ENCODE peak calls at places on chromosome 21, in eight cellular contexts. I, W, A, C, Z, M, L and Y are unnamed samples.

GRCh38 chr21:46081022-46081861 is 16.7 kb upstream of the COL6A2 start:
- DNase-seq in I (peak; percentile 55), W (no peak), A (no peak), C (no peak), Z (no peak), M (no peak), L (no peak), Y (no peak)

GRCh38 chr21:26112127-26112742 is 58.3 kb downstream of the APP start:
- DNase-seq in I (no peak), W (no peak), A (no peak), C (no peak), Z (no peak), M (no peak), L (no peak), Y (no peak)

GRCh38 chr21:39483917-39484316 is 32.1 kb downstream of the SH3BGR start:
- DNase-seq in I (no peak), W (no peak), A (no peak), C (no peak), Z (no peak), M (no peak), L (no peak), Y (no peak)

GRCh38 chr21:45531393-45532215 is 10.6 kb downstream of the SLC19A1 start:
- DNase-seq in I (peak; percentile 77), W (peak; percentile 12), A (no peak), C (no peak), Z (peak; percentile 18), M (no peak), L (no peak), Y (no peak)

GRCh38 chr21:38289697-38290096 is 32.9 kb downstream of the KCNJ15 start:
- DNase-seq in I (no peak), W (no peak), A (peak; percentile 95), C (no peak), Z (no peak), M (no peak), L (peak; percentile 99), Y (no peak)

GRCh38 chr21:45613396-45613795 is 30.1 kb upstream of the PCBP3 start:
- DNase-seq in I (no peak), W (peak; percentile 1), A (no peak), C (no peak), Z (no peak), M (no peak), L (no peak), Y (no peak)

GRCh38 chr21:26820473-26820872 is 24.7 kb downstream of the ADAMTS1 start:
- DNase-seq in I (no peak), W (no peak), A (no peak), C (no peak), Z (no peak), M (no peak), L (no peak), Y (no peak)

GRCh38 chr21:25370311-25370744 is 237.0 kb downstream of the MRPL39 start:
- DNase-seq in I (no peak), W (peak; percentile 32), A (peak; percentile 81), C (no peak), Z (no peak), M (no peak), L (peak; percentile 89), Y (no peak)

GRCh38 chr21:15682182-15682895 is 47.4 kb upstream of the USP25 start:
- DNase-seq in I (no peak), W (no peak), A (peak; percentile 39), C (no peak), Z (no peak), M (no peak), L (peak; percentile 73), Y (no peak)

GRCh38 chr21:35072960-35073359 is 23.9 kb upstream of the RUNX1 start:
- DNase-seq in I (peak; percentile 38), W (no peak), A (no peak), C (no peak), Z (no peak), M (no peak), L (no peak), Y (no peak)
- TF ChIP-seq CTCF in I (no peak), W (no peak), A (no peak), C (no peak), Z (no peak), M (no peak), L (no peak), Y (no peak)

DNA sequence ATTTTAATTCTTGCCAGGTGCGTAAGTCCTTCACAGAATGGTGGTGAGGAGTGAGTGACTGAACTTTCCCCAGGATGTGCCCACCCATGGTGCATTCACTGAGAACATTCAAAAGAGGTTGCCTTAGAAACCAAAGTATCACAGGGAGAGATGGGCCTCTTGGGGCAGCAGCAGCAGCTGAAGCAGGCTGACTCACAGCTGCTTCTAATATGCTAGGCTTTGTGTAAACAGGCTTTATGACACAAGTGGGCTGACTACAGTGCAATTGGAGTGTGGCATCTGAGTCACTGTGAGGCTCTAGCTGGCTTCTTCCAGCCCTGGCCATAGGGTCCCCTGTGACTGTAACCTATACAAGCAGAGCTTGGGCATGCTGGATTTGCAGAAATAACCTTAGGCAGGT is 12.6 kb downstream of the PIGP start:
- DNase-seq in I (no peak), W (peak; percentile 45), A (peak; percentile 56), C (peak; percentile 43), Z (no peak), M (no peak), L (peak; percentile 93), Y (no peak)
- TF ChIP-seq CTCF in I (no peak), W (no peak), A (no peak), C (no peak), Z (no peak), M (no peak), L (peak; percentile 39), Y (no peak)

GRCh38 chr21:42107177-42107880 is 36.2 kb downstream of the UMODL1 start:
- DNase-seq in I (no peak), W (no peak), A (no peak), C (no peak), Z (no peak), M (no peak), L (no peak), Y (no peak)
- TF ChIP-seq CTCF in I (no peak), W (peak; percentile 1), A (no peak), C (peak; percentile 67), Z (no peak), M (no peak), L (no peak), Y (no peak)

DNA sequence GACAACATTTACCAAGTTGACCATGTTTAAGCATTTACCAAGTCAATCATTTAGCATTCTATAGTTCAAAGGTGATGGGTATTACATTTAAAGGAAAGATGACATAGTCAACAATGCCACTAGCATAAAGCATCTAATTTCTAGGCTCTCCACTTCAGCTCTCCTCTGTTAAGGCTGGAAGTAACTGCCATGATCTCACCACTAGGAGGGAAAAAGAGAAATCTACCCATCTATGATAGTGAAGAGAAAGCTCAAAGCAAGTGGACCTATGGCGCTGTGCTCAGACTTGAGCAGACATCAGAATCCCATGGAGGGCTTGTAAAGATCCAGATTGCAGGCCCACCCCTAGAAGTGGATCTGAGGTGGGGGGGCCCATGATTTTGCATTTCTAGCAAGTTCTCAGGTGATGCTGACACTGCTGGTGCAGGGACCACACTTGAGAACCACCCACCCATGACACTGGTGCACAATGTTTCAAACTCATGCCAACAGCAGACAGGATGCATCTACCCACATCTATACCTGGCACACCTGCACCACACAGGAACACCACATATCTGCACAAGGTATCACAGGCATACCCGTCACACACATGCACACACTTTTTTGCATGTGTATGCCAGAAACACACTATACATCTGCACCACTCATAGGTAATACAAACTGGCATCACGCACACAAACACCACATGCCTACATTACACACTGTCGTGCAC is 392.9 kb upstream of the RUNX1 start:
- DNase-seq in I (no peak), W (no peak), A (no peak), C (no peak), Z (no peak), M (no peak), L (no peak), Y (no peak)
- TF ChIP-seq CTCF in I (no peak), W (no peak), A (no peak), C (peak; percentile 25), Z (no peak), M (no peak), L (peak; percentile 20), Y (no peak)

GRCh38 chr21:43866659-43867331 is 1.8 kb downstream of the AGPAT3 start:
- DNase-seq in I (peak; percentile 83), W (no peak), A (no peak), C (no peak), Z (no peak), M (no peak), L (peak; percentile 52), Y (no peak)

GRCh38 chr21:43864806-43865470 is at the start of gene AGPAT3:
- DNase-seq in I (peak; percentile 83), W (peak; percentile 41), A (no peak), C (no peak), Z (no peak), M (no peak), L (no peak), Y (no peak)

GRCh38 chr21:43865471-43866181 is 603 bp downstream of the AGPAT3 start:
- DNase-seq in I (peak; percentile 90), W (no peak), A (peak; percentile 70), C (no peak), Z (no peak), M (no peak), L (peak; percentile 31), Y (no peak)

GRCh38 chr21:43866233-43866632 is 1.2 kb downstream of the AGPAT3 start:
- DNase-seq in I (peak; percentile 75), W (peak; percentile 45), A (no peak), C (no peak), Z (no peak), M (no peak), L (peak; percentile 45), Y (no peak)

GRCh38 chr21:43864313-43864805 is 664 bp upstream of the AGPAT3 start:
- DNase-seq in I (peak; percentile 89), W (peak; percentile 28), A (no peak), C (no peak), Z (no peak), M (no peak), L (peak; percentile 56), Y (no peak)
- TF ChIP-seq CTCF in I (no peak), W (no peak), A (no peak), C (no peak), Z (no peak), M (no peak), L (no peak), Y (no peak)

GRCh38 chr21:31136891-31137290 is 98.6 kb upstream of the KRTAP19-8 start:
- DNase-seq in I (no peak), W (peak; percentile 91), A (no peak), C (no peak), Z (no peak), M (no peak), L (no peak), Y (no peak)
- TF ChIP-seq CTCF in I (no peak), W (peak; percentile 78), A (no peak), C (no peak), Z (no peak), M (no peak), L (no peak), Y (no peak)

GRCh38 chr21:33871171-33871570 is 44.4 kb downstream of the ATP5PO start:
- DNase-seq in I (no peak), W (no peak), A (no peak), C (no peak), Z (no peak), M (no peak), L (no peak), Y (no peak)
- TF ChIP-seq CTCF in I (no peak), W (no peak), A (no peak), C (no peak), Z (no peak), M (no peak), L (no peak), Y (no peak)